ENCODE peak calls at places on chromosome 22, in eight cellular contexts. One of them, this sample, is unnamed.

GRCh38 chr22:46233231-46233630 is 16.9 kb downstream of the CDPF1 start:
- DNase-seq in HTR-8/SVneo: no peak
- DNase-seq in DMS153: peak
- DNase-seq in CD4-positive, alpha-beta T cell: no peak
- DNase-seq in NCI-H1105: no peak
- DNase-seq in AG09319: no peak
- DNase-seq in iris pigment epithelial cell: no peak
- DNase-seq in GM12865: no peak
- DNase-seq in this sample: no peak

GRCh38 chr22:39220450-39220849 is 24.3 kb downstream of the PDGFB start:
- DNase-seq in HTR-8/SVneo: no peak
- DNase-seq in DMS153: no peak
- DNase-seq in CD4-positive, alpha-beta T cell: no peak
- DNase-seq in NCI-H1105: no peak
- DNase-seq in AG09319: no peak
- DNase-seq in iris pigment epithelial cell: no peak
- DNase-seq in GM12865: no peak
- DNase-seq in this sample: no peak

GRCh38 chr22:28006271-28006670 is 87.2 kb upstream of the PITPNB start:
- DNase-seq in HTR-8/SVneo: no peak
- DNase-seq in DMS153: no peak
- DNase-seq in CD4-positive, alpha-beta T cell: no peak
- DNase-seq in NCI-H1105: no peak
- DNase-seq in AG09319: no peak
- DNase-seq in iris pigment epithelial cell: no peak
- DNase-seq in GM12865: no peak
- DNase-seq in this sample: no peak

GRCh38 chr22:40325315-40325714 is 21.0 kb upstream of the ADSL start:
- DNase-seq in HTR-8/SVneo: no peak
- DNase-seq in DMS153: no peak
- DNase-seq in CD4-positive, alpha-beta T cell: peak
- DNase-seq in NCI-H1105: no peak
- DNase-seq in AG09319: no peak
- DNase-seq in iris pigment epithelial cell: no peak
- DNase-seq in GM12865: peak
- DNase-seq in this sample: no peak

GRCh38 chr22:20456064-20456721 is 18.6 kb upstream of the SCARF2 start:
- DNase-seq in HTR-8/SVneo: peak
- DNase-seq in DMS153: peak
- DNase-seq in CD4-positive, alpha-beta T cell: peak
- DNase-seq in NCI-H1105: peak
- DNase-seq in AG09319: peak
- DNase-seq in iris pigment epithelial cell: peak
- DNase-seq in GM12865: peak
- DNase-seq in this sample: peak

GRCh38 chr22:38325575-38325974 is 8.3 kb upstream of the CSNK1E start:
- DNase-seq in HTR-8/SVneo: no peak
- DNase-seq in DMS153: no peak
- DNase-seq in CD4-positive, alpha-beta T cell: no peak
- DNase-seq in NCI-H1105: no peak
- DNase-seq in AG09319: no peak
- DNase-seq in iris pigment epithelial cell: no peak
- DNase-seq in GM12865: no peak
- DNase-seq in this sample: no peak

GRCh38 chr22:22933807-22934542 is 46.4 kb downstream of the IGLL5 start:
- DNase-seq in HTR-8/SVneo: no peak
- DNase-seq in DMS153: no peak
- DNase-seq in CD4-positive, alpha-beta T cell: no peak
- DNase-seq in NCI-H1105: no peak
- DNase-seq in AG09319: no peak
- DNase-seq in iris pigment epithelial cell: no peak
- DNase-seq in GM12865: peak
- DNase-seq in this sample: no peak

GRCh38 chr22:49203091-49203862 is 624.4 kb downstream of the BRD1 start:
- DNase-seq in HTR-8/SVneo: no peak
- DNase-seq in DMS153: no peak
- DNase-seq in CD4-positive, alpha-beta T cell: no peak
- DNase-seq in NCI-H1105: no peak
- DNase-seq in AG09319: no peak
- DNase-seq in iris pigment epithelial cell: no peak
- DNase-seq in GM12865: no peak
- DNase-seq in this sample: no peak

GRCh38 chr22:47954107-47954506 is 1191.7 kb downstream of the TBC1D22A start:
- DNase-seq in HTR-8/SVneo: no peak
- DNase-seq in DMS153: no peak
- DNase-seq in CD4-positive, alpha-beta T cell: no peak
- DNase-seq in NCI-H1105: no peak
- DNase-seq in AG09319: no peak
- DNase-seq in iris pigment epithelial cell: no peak
- DNase-seq in GM12865: no peak
- DNase-seq in this sample: no peak